ENCODE peak calls at places on chromosomes 4 and X, in ten cellular contexts. Q, S, U, H, L, O, R, A, G and B are unnamed samples.

GRCh38 chr4:171342646-171343045 is 470.6 kb upstream of the GALNTL6 start:
- DNase-seq in Q (no peak), S (no peak), U (no peak), H (no peak), L (no peak), O (no peak), R (no peak), A (no peak), G (no peak), B (no peak)

GRCh38 chr4:37533286-37534033 is 152.7 kb downstream of the RELL1 start:
- DNase-seq in Q (no peak), S (no peak), U (no peak), H (no peak), L (no peak), O (no peak), R (no peak), A (no peak), G (no peak), B (no peak)

GRCh38 chr4:36348403-36348938 is 67.1 kb downstream of the DTHD1 start:
- DNase-seq in Q (peak), S (no peak), U (no peak), H (no peak), L (no peak), O (no peak), R (no peak), A (no peak), G (no peak), B (no peak)

GRCh38 chr4:41668024-41668423 is 80.5 kb downstream of the PHOX2B start:
- DNase-seq in Q (no peak), S (no peak), U (no peak), H (no peak), L (no peak), O (no peak), R (no peak), A (no peak), G (no peak), B (no peak)

GRCh38 chr4:153521995-153522799 is 56.0 kb downstream of the TMEM131L start:
- DNase-seq in Q (peak), S (no peak), U (no peak), H (no peak), L (no peak), O (no peak), R (no peak), A (no peak), G (no peak), B (no peak)

GRCh38 chr4:53805291-53805690 is 214.0 kb upstream of the LNX1 start:
- DNase-seq in Q (no peak), S (no peak), U (no peak), H (no peak), L (no peak), O (no peak), R (no peak), A (no peak), G (no peak), B (no peak)

GRCh38 chr4:154024097-154024496 is 235.2 kb upstream of the SFRP2 start:
- DNase-seq in Q (peak), S (no peak), U (no peak), H (no peak), L (no peak), O (peak), R (no peak), A (no peak), G (no peak), B (no peak)

GRCh38 chr4:104501290-104501689 is 6.6 kb upstream of the CXXC4 start:
- DNase-seq in Q (no peak), S (no peak), U (no peak), H (no peak), L (no peak), O (no peak), R (no peak), A (no peak), G (no peak), B (no peak)

GRCh38 chrX:119398587-119398973 is 556 bp upstream of the SLC25A43 start:
- DNase-seq in Q (no peak), S (no peak), U (no peak), H (no peak), L (no peak), O (peak), R (peak), A (no peak), G (no peak), B (no peak)

GRCh38 chr4:176668324-176668723 is 124.4 kb downstream of the VEGFC start:
- DNase-seq in Q (no peak), S (no peak), U (no peak), H (no peak), L (no peak), O (no peak), R (no peak), A (no peak), G (no peak), B (no peak)

GRCh38 chrX:13763489-13763888 is 28.9 kb downstream of the OFD1 start:
- DNase-seq in Q (no peak), S (no peak), U (peak), H (no peak), L (no peak), O (no peak), R (no peak), A (peak), G (no peak), B (no peak)

GRCh38 chrX:69036674-69037573 is 128.3 kb downstream of the PJA1 start:
- DNase-seq in Q (no peak), S (no peak), U (no peak), H (no peak), L (no peak), O (no peak), R (no peak), A (no peak), G (no peak), B (no peak)

DNA sequence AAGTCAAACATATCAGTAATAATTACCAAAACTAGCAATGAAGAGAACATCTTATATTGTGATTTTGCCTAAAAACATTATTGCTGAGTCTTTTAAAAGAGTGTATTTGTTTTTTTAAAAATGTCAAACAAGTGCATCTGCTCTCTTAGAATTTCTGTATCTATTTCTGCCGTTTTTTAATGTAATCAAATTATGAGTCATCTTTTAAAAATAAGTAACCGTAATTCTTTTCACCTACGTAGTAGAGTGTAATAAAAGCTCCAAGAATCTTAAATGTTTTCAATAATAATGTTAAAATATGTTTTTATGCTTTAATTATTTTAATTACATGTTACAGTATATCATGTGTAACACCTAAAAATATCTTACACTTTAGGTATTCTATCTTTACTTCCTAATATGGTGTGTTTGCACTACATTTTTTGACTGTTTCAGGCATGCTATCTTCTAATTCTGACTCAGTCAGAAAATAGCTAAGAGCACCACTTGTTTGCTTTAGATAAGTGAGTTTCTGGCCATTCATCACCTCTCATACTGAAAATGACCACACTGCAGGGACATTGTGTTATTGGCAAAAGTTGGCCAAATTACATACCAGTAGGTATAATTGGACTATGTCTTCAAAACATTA is 368.5 kb downstream of the PCDH7 start:
- DNase-seq in Q (no peak), S (no peak), U (no peak), H (no peak), L (no peak), O (no peak), R (no peak), A (no peak), G (no peak), B (no peak)
- TF ChIP-seq POLR2A in Q (no peak), S (no peak), U (no peak), H (no peak), L (no peak), O (no peak), R (no peak), A (no peak), G (no peak), B (no peak)

GRCh38 chr4:156970501-156971167 is 965 bp downstream of the PDGFC start:
- DNase-seq in Q (no peak), S (no peak), U (peak), H (peak), L (peak), O (peak), R (peak), A (peak), G (no peak), B (no peak)
- TF ChIP-seq POLR2A in Q (no peak), S (no peak), U (no peak), H (peak), L (no peak), O (no peak), R (no peak), A (no peak), G (no peak), B (no peak)

DNA sequence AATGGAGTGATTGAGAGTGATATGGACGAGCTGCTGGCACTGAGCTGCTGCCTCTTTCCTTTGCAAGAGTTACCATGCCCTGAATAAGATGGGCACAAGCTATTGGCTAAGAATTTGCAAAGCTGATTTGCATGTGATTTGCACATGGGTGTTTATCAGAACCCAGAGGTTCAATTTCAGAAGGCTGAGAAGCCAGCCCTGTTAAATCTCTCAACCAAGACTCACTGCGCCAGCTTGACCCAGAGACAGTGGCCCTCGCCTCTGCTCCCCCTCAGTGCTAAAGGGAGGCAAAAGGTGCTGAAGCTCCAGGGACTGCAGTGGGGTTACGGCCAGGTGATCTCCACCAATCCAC is 701 bp downstream of the ARHGAP4 start:
- DNase-seq in Q (no peak), S (no peak), U (no peak), H (no peak), L (no peak), O (no peak), R (no peak), A (no peak), G (no peak), B (no peak)
- TF ChIP-seq POLR2A in Q (no peak), S (no peak), U (no peak), H (no peak), L (no peak), O (no peak), R (no peak), A (no peak), G (no peak), B (no peak)

DNA sequence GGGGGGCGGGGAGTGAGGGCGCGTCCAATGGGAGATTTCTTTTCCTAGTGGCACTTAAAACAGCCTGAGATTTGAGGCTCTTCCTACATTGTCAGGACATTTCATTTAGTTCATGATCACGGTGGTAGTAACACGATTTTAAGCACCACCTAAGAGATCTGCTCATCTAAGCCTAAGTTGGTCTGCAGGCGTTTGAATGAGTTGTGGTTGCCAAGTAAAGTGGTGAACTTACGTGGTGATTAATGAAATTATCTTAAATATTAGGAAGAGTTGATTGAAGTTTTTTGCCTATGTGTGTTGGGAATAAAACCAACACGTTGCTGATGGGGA is 1.1 kb downstream of the HTT start:
- DNase-seq in Q (no peak), S (no peak), U (no peak), H (no peak), L (no peak), O (no peak), R (no peak), A (no peak), G (no peak), B (no peak)
- TF ChIP-seq POLR2A in Q (no peak), S (no peak), U (no peak), H (no peak), L (no peak), O (no peak), R (no peak), A (no peak), G (no peak), B (no peak)

DNA sequence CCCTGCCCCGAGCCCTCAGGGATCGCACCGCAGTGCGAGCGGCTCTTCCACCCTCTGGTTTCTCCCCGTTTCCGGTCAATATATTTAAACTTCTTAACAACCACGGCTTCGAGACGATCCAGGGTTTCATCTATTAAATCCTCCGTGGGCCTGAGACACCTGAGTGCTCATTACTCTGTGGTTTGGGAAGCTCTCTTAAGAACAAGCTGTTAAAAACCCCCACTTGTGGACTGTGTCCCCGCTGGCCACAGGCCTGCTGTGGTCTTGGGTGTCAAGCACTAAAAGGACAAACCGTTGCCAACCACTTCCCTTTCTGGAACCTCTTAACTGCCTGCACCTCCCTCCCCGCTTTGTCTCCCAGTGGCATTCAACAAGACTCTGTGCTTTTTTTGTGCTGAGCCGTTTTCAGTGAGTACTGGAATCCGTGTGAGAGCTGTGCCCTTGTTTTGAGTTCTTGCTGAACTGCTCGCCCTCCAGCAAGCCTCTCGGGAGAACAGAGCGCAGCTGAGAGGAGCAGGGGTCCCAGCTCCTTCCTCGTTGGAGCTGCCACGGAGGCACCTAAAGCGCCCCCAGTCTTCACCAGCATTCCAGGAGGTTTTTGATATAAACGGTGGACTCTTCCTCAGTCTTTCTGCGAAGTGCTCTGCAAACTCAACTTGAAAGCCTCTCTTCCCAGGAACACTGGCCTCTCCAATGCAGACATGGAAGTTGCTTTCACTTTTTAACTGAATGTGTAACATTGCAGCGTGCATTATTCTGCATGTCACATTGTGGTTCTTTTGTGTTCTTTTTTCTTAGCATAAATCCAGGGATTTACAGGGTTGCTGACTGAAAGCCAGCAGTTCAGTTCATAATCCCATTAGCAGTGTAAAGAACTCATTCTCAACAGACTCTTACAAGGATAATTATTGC is 706 bp upstream of the IGFBP7 start:
- DNase-seq in Q (peak), S (no peak), U (peak), H (peak), L (peak), O (peak), R (no peak), A (peak), G (no peak), B (no peak)
- TF ChIP-seq POLR2A in Q (peak), S (no peak), U (no peak), H (no peak), L (peak), O (no peak), R (no peak), A (no peak), G (no peak), B (peak)

GRCh38 chr4:56467284-56468096 is at the start of gene SRP72:
- DNase-seq in Q (peak), S (peak), U (peak), H (peak), L (peak), O (peak), R (peak), A (peak), G (peak), B (peak)
- TF ChIP-seq POLR2A in Q (peak), S (peak), U (peak), H (peak), L (peak), O (peak), R (peak), A (peak), G (peak), B (peak)

DNA sequence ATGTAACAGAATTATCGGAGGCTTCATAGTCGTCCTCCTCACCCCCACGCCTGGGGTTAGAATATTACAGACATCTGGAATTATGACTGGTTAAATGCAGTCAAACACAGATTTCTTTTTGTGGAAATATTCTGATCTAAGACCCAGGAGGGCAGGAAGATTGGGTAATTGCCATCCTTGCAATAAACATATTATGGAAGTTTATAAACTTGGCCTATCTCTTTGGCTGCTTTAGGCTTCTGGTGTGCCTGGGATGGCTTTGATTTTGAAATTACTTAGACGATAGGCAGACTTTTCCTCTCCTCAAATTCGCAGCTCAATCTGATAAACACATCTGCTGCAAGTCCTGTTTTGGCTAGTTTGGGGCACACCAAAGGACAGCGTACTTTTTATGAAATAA is 146.4 kb upstream of the BCOR start:
- DNase-seq in Q (no peak), S (no peak), U (no peak), H (no peak), L (no peak), O (no peak), R (no peak), A (no peak), G (no peak), B (no peak)
- TF ChIP-seq POLR2A in Q (no peak), S (no peak), U (no peak), H (no peak), L (no peak), O (no peak), R (no peak), A (no peak), G (no peak), B (no peak)

DNA sequence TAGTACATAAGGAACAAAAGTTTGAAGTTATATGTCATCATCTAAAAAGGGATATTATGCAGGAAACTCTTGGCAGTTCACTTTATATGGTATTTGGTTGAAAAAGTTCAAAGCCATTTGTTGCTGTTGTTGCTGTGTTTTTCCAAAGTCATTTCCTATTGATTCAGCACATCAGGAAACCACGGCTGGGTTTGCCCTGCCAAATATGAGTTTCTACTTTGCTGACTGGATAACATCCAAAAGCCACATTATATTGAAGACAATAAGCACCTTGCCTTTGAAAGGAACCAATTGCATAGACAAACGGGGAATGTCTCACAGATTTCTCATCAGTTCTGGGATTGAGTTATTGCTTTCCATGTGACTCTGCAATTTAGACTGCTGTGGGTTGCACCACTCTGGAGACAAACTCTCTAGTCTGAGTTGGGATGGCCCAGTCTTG is 206.1 kb downstream of the SLC39A8 start:
- DNase-seq in Q (no peak), S (no peak), U (no peak), H (no peak), L (no peak), O (no peak), R (peak), A (no peak), G (no peak), B (peak)
- TF ChIP-seq POLR2A in Q (no peak), S (no peak), U (no peak), H (no peak), L (no peak), O (no peak), R (no peak), A (no peak), G (no peak), B (no peak)

GRCh38 chrX:10633722-10634121 is 13.3 kb upstream of the MID1 start:
- DNase-seq in Q (peak), S (no peak), U (no peak), H (peak), L (peak), O (no peak), R (peak), A (no peak), G (no peak), B (no peak)
- TF ChIP-seq POLR2A in Q (no peak), S (no peak), U (no peak), H (no peak), L (no peak), O (no peak), R (no peak), A (no peak), G (no peak), B (no peak)

DNA sequence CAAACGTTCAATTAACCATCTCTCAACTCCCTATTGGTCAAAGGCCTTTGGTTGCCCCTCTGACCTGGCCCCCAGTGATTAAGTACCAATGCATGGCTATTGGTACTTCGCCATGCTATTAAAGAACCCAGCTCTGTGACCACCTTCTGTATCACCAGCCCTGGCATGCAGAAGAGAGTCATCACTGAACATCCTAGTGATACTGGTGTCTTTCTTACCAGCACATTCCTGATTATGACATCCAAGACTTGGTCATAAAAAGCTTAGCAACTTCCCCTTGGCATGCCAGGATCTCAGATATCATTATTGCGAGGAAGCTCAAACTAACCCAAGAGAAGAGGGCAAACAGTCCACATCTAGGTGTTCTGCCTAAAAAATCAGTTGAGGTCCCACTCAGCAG is 122.3 kb upstream of the OTUD4 start:
- DNase-seq in Q (no peak), S (no peak), U (no peak), H (no peak), L (no peak), O (no peak), R (no peak), A (no peak), G (no peak), B (no peak)
- TF ChIP-seq POLR2A in Q (no peak), S (no peak), U (no peak), H (no peak), L (no peak), O (no peak), R (no peak), A (no peak), G (no peak), B (no peak)